ENCODE peak calls at places on chromosomes 16 and 17, in six cellular contexts. O is A549, L is pancreas, I is heart left ventricle, C is lower lobe of right lung, M is upper lobe of left lung. J is an unnamed sample.

GRCh38 chr16:67910162-67910561 is 17.1 kb downstream of the PSKH1 start:
- ATAC-seq in O (no peak), C (no peak), L (peak; percentile 19), M (no peak), I (no peak), J (no peak)

GRCh38 chr16:14181371-14182050 is 110.4 kb downstream of the MRTFB start:
- ATAC-seq in O (peak; percentile 71), I (no peak), L (peak; percentile 37), M (no peak), C (no peak), J (no peak)

GRCh38 chr17:4064366-4064765 is 78.5 kb downstream of the ZZEF1 start:
- ATAC-seq in C (no peak), L (no peak), M (no peak), O (no peak), I (peak; percentile 85), J (no peak)

GRCh38 chr17:50111687-50112655 is 16.8 kb downstream of the PDK2 start:
- ATAC-seq in M (peak; percentile 10), I (peak; percentile 85), L (peak; percentile 61), O (no peak), C (peak; percentile 18), J (peak; percentile 45)

GRCh38 chr17:29140631-29141483 is 39.3 kb downstream of the MYO18A start:
- ATAC-seq in L (no peak), I (peak; percentile 49), C (peak; percentile 55), O (no peak), M (peak; percentile 48), J (peak; percentile 3)

GRCh38 chr16:84367750-84368320 is 503 bp upstream of the ATP2C2 start:
- ATAC-seq in O (no peak), L (peak; percentile 76), M (peak; percentile 38), C (peak; percentile 73), I (no peak), J (no peak)

GRCh38 chr17:53227514-53227913 is 595.2 kb upstream of the KIF2B start:
- ATAC-seq in C (no peak), I (no peak), L (peak; percentile 61), O (no peak), M (no peak), J (no peak)

GRCh38 chr17:57898487-57899311 is 48.9 kb upstream of the MRPS23 start:
- ATAC-seq in L (peak; percentile 11), C (peak; percentile 79), I (peak; percentile 81), M (peak; percentile 84), O (no peak), J (peak; percentile 74)

GRCh38 chr17:41322264-41322902 is 6.9 kb upstream of the KRTAP17-1 start:
- ATAC-seq in M (peak; percentile 48), L (peak; percentile 74), O (peak; percentile 67), C (peak; percentile 45), I (no peak), J (no peak)

GRCh38 chr17:82595893-82596292 is 52.4 kb downstream of the WDR45B start:
- ATAC-seq in I (no peak), M (no peak), C (no peak), O (no peak), L (no peak), J (no peak)

GRCh38 chr17:63792055-63792729 is 18.2 kb downstream of the DDX42 start:
- ATAC-seq in O (no peak), I (no peak), C (no peak), M (no peak), L (no peak), J (no peak)

GRCh38 chr17:10192963-10193362 is 5.4 kb downstream of the GAS7 start:
- ATAC-seq in M (peak; percentile 61), O (no peak), C (no peak), L (no peak), I (peak; percentile 50), J (peak; percentile 75)

GRCh38 chr17:79814966-79815835 is 18.3 kb upstream of the CBX8 start:
- ATAC-seq in M (peak; percentile 80), O (no peak), C (peak; percentile 74), I (no peak), L (peak; percentile 81), J (peak; percentile 55)

GRCh38 chr16:68406458-68407041 is 41.8 kb downstream of the SMPD3 start:
- ATAC-seq in O (no peak), M (no peak), C (no peak), L (peak; percentile 60), I (no peak), J (no peak)

GRCh38 chr17:28861393-28862203 is 6.8 kb downstream of the ERAL1 start:
- ATAC-seq in M (no peak), C (no peak), I (no peak), L (peak; percentile 19), O (peak; percentile 54), J (no peak)

GRCh38 chr17:36900130-36900590 is 37.1 kb upstream of the LHX1 start:
- ATAC-seq in M (no peak), L (no peak), I (no peak), C (no peak), O (no peak), J (no peak)

GRCh38 chr16:85839681-85840240 is 40.3 kb downstream of the COX4I1 start:
- ATAC-seq in M (no peak), I (no peak), C (no peak), O (no peak), L (no peak), J (no peak)

GRCh38 chr17:62592305-62593099 is 35.0 kb upstream of the MRC2 start:
- ATAC-seq in C (no peak), O (peak; percentile 55), I (no peak), M (no peak), L (no peak), J (no peak)

GRCh38 chr16:81717662-81718189 is 61.4 kb upstream of the PLCG2 start:
- ATAC-seq in C (no peak), M (no peak), L (no peak), I (no peak), O (no peak), J (no peak)

GRCh38 chr17:6456914-6457687 is 12.8 kb downstream of the PIMREG start:
- ATAC-seq in L (no peak), M (no peak), C (no peak), O (peak; percentile 58), I (peak; percentile 68), J (peak; percentile 35)

GRCh38 chr17:17866425-17866824 is 29.6 kb upstream of the SREBF1 start:
- ATAC-seq in I (no peak), O (no peak), L (no peak), C (no peak), M (no peak), J (no peak)

DNA sequence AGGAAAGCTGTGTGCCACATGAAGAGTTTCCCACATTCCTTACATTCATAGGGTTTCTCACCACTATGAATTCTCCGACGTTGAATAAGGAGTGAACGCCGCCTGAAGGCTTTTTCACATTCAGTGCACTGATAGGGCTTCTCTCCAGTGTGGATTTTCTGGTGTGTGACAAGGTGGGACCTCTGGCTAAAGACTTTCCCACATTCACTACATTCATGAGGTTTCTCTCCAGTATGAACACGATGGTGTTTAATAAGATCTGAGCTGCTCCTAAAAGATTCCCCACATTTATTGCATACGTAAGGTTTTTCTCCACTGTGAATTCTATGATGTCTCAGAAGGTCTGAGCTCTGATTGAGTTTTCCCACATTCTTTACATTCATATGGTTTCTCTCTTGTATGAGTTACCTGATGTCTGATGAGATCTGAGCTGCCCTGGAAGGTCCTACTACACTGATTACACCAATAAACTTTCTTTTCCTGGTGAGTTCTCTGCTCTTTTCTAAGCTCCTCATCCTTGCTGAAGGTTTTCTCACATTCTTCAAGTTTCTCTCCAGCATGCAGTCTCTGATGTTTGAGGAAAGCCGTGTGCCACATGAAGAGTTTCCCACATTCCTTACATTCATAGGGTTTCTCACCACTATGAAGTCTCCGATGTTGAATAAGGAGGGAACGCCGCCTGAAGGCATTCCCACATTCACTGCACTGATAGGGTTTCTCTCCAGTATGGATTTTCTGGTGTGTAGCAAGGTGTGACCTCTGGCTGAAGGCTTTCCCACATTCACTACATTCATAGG is 10.0 kb downstream of the ZNF594 start:
- ATAC-seq in L (no peak), C (no peak), I (no peak), O (no peak), M (no peak), J (no peak)
- H3K9me3 ChIP-seq in L (no peaks in the 10 kb centered on the region), C (peaks cover 100% of the 10 kb centered on the region), I (peaks cover 16% of the 10 kb centered on the region), O (peaks cover 100% of the 10 kb centered on the region), M (peaks cover 98% of the 10 kb centered on the region), J (peaks cover 100% of the 10 kb centered on the region)

GRCh38 chr17:48058393-48059124 is 10.4 kb downstream of the NFE2L1 start:
- ATAC-seq in M (no peak), L (no peak), C (no peak), I (no peak), O (no peak), J (no peak)

GRCh38 chr17:48057626-48058025 is 9.5 kb downstream of the NFE2L1 start:
- ATAC-seq in O (no peak), I (no peak), L (no peak), M (no peak), C (no peak), J (no peak)

GRCh38 chr17:48059125-48059668 is 11.0 kb downstream of the NFE2L1 start:
- ATAC-seq in L (no peak), M (no peak), I (no peak), O (no peak), C (no peak), J (no peak)

GRCh38 chr17:48062273-48062672 is 14.1 kb downstream of the NFE2L1 start:
- ATAC-seq in C (no peak), L (no peak), I (no peak), M (no peak), O (no peak), J (no peak)

DNA sequence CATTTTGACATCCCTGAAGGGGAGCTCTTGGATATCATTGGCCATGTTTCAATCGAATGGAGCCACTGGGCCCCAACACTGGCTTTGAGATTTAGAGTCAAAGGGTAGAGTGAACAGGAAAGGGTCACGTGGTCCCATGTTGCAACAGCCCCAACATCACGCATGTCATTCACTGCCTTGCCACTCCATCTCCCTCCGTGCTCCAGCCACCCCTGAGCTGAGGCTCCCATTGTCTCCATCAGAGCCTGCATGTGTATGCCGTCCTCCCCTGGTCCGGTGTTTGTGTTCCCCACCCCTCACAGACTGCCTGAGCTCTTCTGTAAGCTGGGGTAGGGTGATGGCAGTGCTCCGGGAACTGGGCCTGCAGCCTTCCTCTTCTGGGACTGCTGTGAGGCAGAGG is 12.1 kb downstream of the NFE2L1 start:
- ATAC-seq in M (no peak), O (no peak), L (no peak), C (no peak), I (no peak), J (no peak)
- H3K4me3 ChIP-seq in M (no peak overlapping the region), O (no peak overlapping the region), L (no peak overlapping the region), C (no peak overlapping the region), I (no peak overlapping the region), J (no peak overlapping the region)

GRCh38 chr17:27181935-27182334 is 112.0 kb upstream of the WSB1 start:
- ATAC-seq in M (no peak), I (no peak), O (no peak), C (no peak), L (no peak), J (no peak)
- H3K9me3 ChIP-seq in M (peaks cover 9% of the 10 kb centered on the region), I (no peaks in the 10 kb centered on the region), O (no peaks in the 10 kb centered on the region), C (peaks cover 5% of the 10 kb centered on the region), L (no peaks in the 10 kb centered on the region), J (no peaks in the 10 kb centered on the region)

DNA sequence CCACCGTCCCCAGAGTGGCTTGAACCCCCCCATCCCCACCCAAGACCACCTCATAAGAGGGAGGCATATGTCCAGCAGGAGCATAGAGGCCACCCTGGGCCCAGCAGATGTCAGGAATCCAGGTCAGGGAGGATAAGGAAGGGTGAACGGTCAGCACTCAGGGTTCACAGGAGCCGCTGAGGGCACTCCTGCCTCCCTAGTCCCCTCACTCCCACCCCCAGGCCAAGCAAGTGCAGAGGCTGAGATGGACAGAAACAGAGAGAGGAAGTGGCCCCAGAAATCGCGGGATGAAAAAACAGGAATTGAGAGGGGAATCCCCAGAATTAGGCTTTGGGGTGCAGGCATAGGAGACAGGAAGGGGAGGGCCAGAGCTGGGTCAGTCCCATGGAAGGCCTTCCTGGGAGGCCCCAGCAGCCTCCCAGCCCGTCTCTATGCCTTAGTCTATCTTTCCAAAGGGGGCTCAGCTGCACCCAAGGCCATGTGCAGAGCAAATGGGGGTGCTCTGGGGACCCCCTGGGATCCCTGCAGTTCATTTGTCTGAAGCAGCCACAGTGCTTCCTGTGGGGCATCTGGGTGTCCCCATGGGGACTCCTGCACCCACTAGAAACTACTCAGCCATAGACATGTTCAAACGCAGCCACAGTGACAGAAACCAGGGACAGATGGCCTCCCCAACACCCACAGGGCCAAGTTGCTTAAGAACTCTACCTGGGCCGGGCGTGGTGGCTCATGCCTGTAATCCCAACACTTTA is 1.7 kb downstream of the CMTM3 start:
- ATAC-seq in O (no peak), L (no peak), I (no peak), C (no peak), M (no peak), J (no peak)
- H3K4me3 ChIP-seq in O (peak overlapping the region; percentile 86), L (no peak overlapping the region), I (peak overlapping the region; percentile 64), C (peak overlapping the region; percentile 74), M (no peak overlapping the region), J (peak overlapping the region; percentile 79)